ENCODE peak calls at places on chromosomes 1 and 21, in eight cellular contexts. Z is stimulated activated CD4-positive, alpha-beta T cell treated with anti-CD3 and anti-CD28 coated beads, TNF-alpha, amount 100 ng/mL, for 1 hour; S is GM23338; O is HL-60; C is OCI-LY7; K is pons; B is 8988T; A is amygdala. T is an unnamed sample.

GRCh38 chr1:41410462-41410861 is 49.2 kb downstream of the FOXO6 start:
- DNase-seq in Z (no peak), S (no peak), O (no peak), C (no peak), K (no peak), B (no peak), A (no peak), T (no peak)

GRCh38 chr1:37765937-37766664 is 1.2 kb upstream of the EPHA10 start:
- DNase-seq in Z (no peak), S (peak; percentile 75), O (no peak), C (peak; percentile 10), K (no peak), B (no peak), A (no peak), T (no peak)

GRCh38 chr1:153658400-153659174 is at the start of gene SNAPIN:
- DNase-seq in Z (peak; percentile 62), S (peak; percentile 97), O (peak; percentile 93), C (peak; percentile 91), K (peak; percentile 84), B (peak; percentile 72), A (peak; percentile 86), T (peak; percentile 95)

GRCh38 chr1:94531664-94532063 is 9.9 kb downstream of the F3 start:
- DNase-seq in Z (no peak), S (no peak), O (no peak), C (no peak), K (no peak), B (no peak), A (no peak), T (no peak)

GRCh38 chr1:28789816-28790215 is 22.2 kb upstream of the OPRD1 start:
- DNase-seq in Z (no peak), S (no peak), O (no peak), C (no peak), K (no peak), B (no peak), A (no peak), T (no peak)

GRCh38 chr1:160217466-160218165 is 12.4 kb downstream of the PEA15 start:
- DNase-seq in Z (no peak), S (no peak), O (no peak), C (no peak), K (peak; percentile 54), B (no peak), A (no peak), T (no peak)

GRCh38 chr1:48627467-48627866 is 149.2 kb downstream of the BEND5 start:
- DNase-seq in Z (no peak), S (no peak), O (no peak), C (no peak), K (no peak), B (no peak), A (no peak), T (no peak)

GRCh38 chr1:44499306-44499705 is 94.3 kb downstream of the RNF220 start:
- DNase-seq in Z (no peak), S (no peak), O (peak; percentile 20), C (no peak), K (no peak), B (no peak), A (no peak), T (no peak)

GRCh38 chr1:109299087-109299983 is 7.5 kb downstream of the MYBPHL start:
- DNase-seq in Z (no peak), S (no peak), O (no peak), C (no peak), K (peak; percentile 99), B (no peak), A (peak; percentile 81), T (peak; percentile 42)

GRCh38 chr21:29656504-29657227 is 283.1 kb downstream of the GRIK1 start:
- DNase-seq in Z (no peak), S (no peak), O (peak; percentile 44), C (no peak), K (no peak), B (no peak), A (no peak), T (no peak)

GRCh38 chr1:67556297-67556900 is 126.2 kb upstream of the SERBP1 start:
- DNase-seq in Z (no peak), S (no peak), O (no peak), C (no peak), K (no peak), B (no peak), A (no peak), T (no peak)

GRCh38 chr1:38608202-38608864 is 251.2 kb downstream of the RRAGC start:
- DNase-seq in Z (no peak), S (peak; percentile 93), O (peak; percentile 9), C (peak; percentile 34), K (peak; percentile 24), B (peak; percentile 33), A (no peak), T (no peak)

GRCh38 chr1:44985747-44986359 is 542 bp downstream of the EIF2B3 start:
- DNase-seq in Z (no peak), S (no peak), O (no peak), C (no peak), K (no peak), B (no peak), A (no peak), T (no peak)

GRCh38 chr1:58895082-58895481 is 111.2 kb upstream of the JUN start:
- DNase-seq in Z (no peak), S (no peak), O (no peak), C (no peak), K (no peak), B (no peak), A (no peak), T (no peak)

GRCh38 chr1:41568204-41568603 is 83.7 kb upstream of the EDN2 start:
- DNase-seq in Z (no peak), S (no peak), O (no peak), C (no peak), K (no peak), B (no peak), A (no peak), T (no peak)

GRCh38 chr1:216184281-216184680 is 239.0 kb downstream of the USH2A start:
- DNase-seq in Z (no peak), S (no peak), O (no peak), C (no peak), K (no peak), B (no peak), A (no peak), T (no peak)

GRCh38 chr21:32727478-32727727 is 410 bp downstream of the SYNJ1 start:
- DNase-seq in Z (no peak), S (no peak), O (no peak), C (no peak), K (no peak), B (peak; percentile 21), A (no peak), T (no peak)

GRCh38 chr1:47738560-47739182 is 258.5 kb downstream of the TRABD2B start:
- DNase-seq in Z (no peak), S (peak; percentile 87), O (no peak), C (no peak), K (no peak), B (no peak), A (peak; percentile 12), T (peak; percentile 69)

GRCh38 chr21:45557611-45558043 is 15.4 kb upstream of the SLC19A1 start:
- DNase-seq in Z (no peak), S (no peak), O (no peak), C (no peak), K (no peak), B (no peak), A (no peak), T (no peak)

GRCh38 chr1:45299981-45300668 is 26.6 kb upstream of the HPDL start:
- DNase-seq in Z (peak; percentile 11), S (peak; percentile 86), O (peak; percentile 50), C (peak; percentile 85), K (peak; percentile 83), B (peak; percentile 34), A (peak; percentile 7), T (peak; percentile 74)

GRCh38 chr1:117500584-117500983 is 105.3 kb upstream of the TENT5C start:
- DNase-seq in Z (no peak), S (no peak), O (no peak), C (no peak), K (no peak), B (no peak), A (no peak), T (no peak)

GRCh38 chr1:3676581-3677410 is 24.5 kb downstream of the TP73 start:
- DNase-seq in Z (no peak), S (no peak), O (peak; percentile 64), C (no peak), K (no peak), B (no peak), A (no peak), T (no peak)

GRCh38 chr1:176073524-176074157 is 133.4 kb downstream of the COP1 start:
- DNase-seq in Z (no peak), S (peak; percentile 93), O (peak; percentile 57), C (peak; percentile 77), K (peak; percentile 88), B (no peak), A (no peak), T (peak; percentile 87)

GRCh38 chr1:82565146-82565545 is 764.4 kb downstream of the ADGRL2 start:
- DNase-seq in Z (no peak), S (peak; percentile 50), O (no peak), C (no peak), K (peak; percentile 9), B (no peak), A (no peak), T (no peak)

GRCh38 chr1:24828887-24829192 is 83.6 kb downstream of the CLIC4 start:
- DNase-seq in Z (no peak), S (peak; percentile 16), O (no peak), C (no peak), K (no peak), B (no peak), A (no peak), T (no peak)

GRCh38 chr1:34824817-34825454 is 32.1 kb downstream of the GJA4 start:
- DNase-seq in Z (no peak), S (no peak), O (no peak), C (no peak), K (no peak), B (no peak), A (no peak), T (no peak)

GRCh38 chr1:68600049-68600661 is 103.3 kb upstream of the DEPDC1 start:
- DNase-seq in Z (no peak), S (peak; percentile 85), O (no peak), C (peak; percentile 7), K (peak; percentile 5), B (no peak), A (no peak), T (no peak)

GRCh38 chr1:2856076-2856390 is 54.5 kb upstream of the TTC34 start:
- DNase-seq in Z (no peak), S (no peak), O (no peak), C (no peak), K (no peak), B (no peak), A (no peak), T (no peak)

GRCh38 chr1:218705391-218705790 is 360.3 kb downstream of the TGFB2 start:
- DNase-seq in Z (no peak), S (no peak), O (no peak), C (no peak), K (no peak), B (no peak), A (no peak), T (no peak)

GRCh38 chr21:15301736-15302135 is 236.9 kb upstream of the NRIP1 start:
- DNase-seq in Z (no peak), S (no peak), O (no peak), C (no peak), K (no peak), B (no peak), A (no peak), T (no peak)

GRCh38 chr1:43241352-43241953 is 28.3 kb upstream of the TMEM125 start:
- DNase-seq in Z (no peak), S (no peak), O (no peak), C (no peak), K (no peak), B (peak; percentile 26), A (no peak), T (no peak)

T was measured in T47D.